ENCODE peak calls at places on chromosomes 2 and 18, in eight cellular contexts. One of them, this sample, is unnamed.

GRCh38 chr18:78309945-78310344 is 669.7 kb upstream of the SALL3 start:
- DNase-seq in endothelial cell: no peak
- DNase-seq in adrenal gland: no peak
- DNase-seq in nephron progenitor cell: no peak
- DNase-seq in cardiac fibroblast: no peak
- DNase-seq in left ventricle myocardium inferior: no peak
- DNase-seq in brain microvascular endothelial cell: no peak
- DNase-seq in neural crest cell: no peak
- DNase-seq in this sample: no peak

GRCh38 chr2:189192766-189193165 is 13.2 kb upstream of the COL5A2 start:
- DNase-seq in endothelial cell: no peak
- DNase-seq in adrenal gland: no peak
- DNase-seq in nephron progenitor cell: no peak
- DNase-seq in cardiac fibroblast: no peak
- DNase-seq in left ventricle myocardium inferior: no peak
- DNase-seq in brain microvascular endothelial cell: no peak
- DNase-seq in neural crest cell: no peak
- DNase-seq in this sample: no peak

GRCh38 chr2:191321861-191322662 is 76.9 kb downstream of the MYO1B start:
- DNase-seq in endothelial cell: peak
- DNase-seq in adrenal gland: no peak
- DNase-seq in nephron progenitor cell: no peak
- DNase-seq in cardiac fibroblast: peak
- DNase-seq in left ventricle myocardium inferior: no peak
- DNase-seq in brain microvascular endothelial cell: peak
- DNase-seq in neural crest cell: no peak
- DNase-seq in this sample: no peak

GRCh38 chr2:106193491-106193976 is 567 bp downstream of the UXS1 start:
- DNase-seq in endothelial cell: peak
- DNase-seq in adrenal gland: peak
- DNase-seq in nephron progenitor cell: peak
- DNase-seq in cardiac fibroblast: no peak
- DNase-seq in left ventricle myocardium inferior: peak
- DNase-seq in brain microvascular endothelial cell: no peak
- DNase-seq in neural crest cell: peak
- DNase-seq in this sample: peak

GRCh38 chr18:35457140-35457704 is 40.5 kb downstream of the INO80C start:
- DNase-seq in endothelial cell: no peak
- DNase-seq in adrenal gland: no peak
- DNase-seq in nephron progenitor cell: no peak
- DNase-seq in cardiac fibroblast: peak
- DNase-seq in left ventricle myocardium inferior: no peak
- DNase-seq in brain microvascular endothelial cell: no peak
- DNase-seq in neural crest cell: no peak
- DNase-seq in this sample: no peak

GRCh38 chr2:40455661-40456060 is 3.8 kb upstream of the SLC8A1 start:
- DNase-seq in endothelial cell: no peak
- DNase-seq in adrenal gland: no peak
- DNase-seq in nephron progenitor cell: no peak
- DNase-seq in cardiac fibroblast: peak
- DNase-seq in left ventricle myocardium inferior: no peak
- DNase-seq in brain microvascular endothelial cell: no peak
- DNase-seq in neural crest cell: no peak
- DNase-seq in this sample: no peak

GRCh38 chr2:7127687-7128086 is 210.5 kb downstream of the RNF144A start:
- DNase-seq in endothelial cell: no peak
- DNase-seq in adrenal gland: no peak
- DNase-seq in nephron progenitor cell: no peak
- DNase-seq in cardiac fibroblast: no peak
- DNase-seq in left ventricle myocardium inferior: no peak
- DNase-seq in brain microvascular endothelial cell: no peak
- DNase-seq in neural crest cell: no peak
- DNase-seq in this sample: no peak

GRCh38 chr18:49183921-49184320 is 233.2 kb upstream of the SMAD7 start:
- DNase-seq in endothelial cell: no peak
- DNase-seq in adrenal gland: no peak
- DNase-seq in nephron progenitor cell: no peak
- DNase-seq in cardiac fibroblast: peak
- DNase-seq in left ventricle myocardium inferior: no peak
- DNase-seq in brain microvascular endothelial cell: no peak
- DNase-seq in neural crest cell: no peak
- DNase-seq in this sample: no peak

GRCh38 chr2:182101263-182101662 is 115.6 kb downstream of the PPP1R1C start:
- DNase-seq in endothelial cell: no peak
- DNase-seq in adrenal gland: no peak
- DNase-seq in nephron progenitor cell: no peak
- DNase-seq in cardiac fibroblast: peak
- DNase-seq in left ventricle myocardium inferior: no peak
- DNase-seq in brain microvascular endothelial cell: no peak
- DNase-seq in neural crest cell: no peak
- DNase-seq in this sample: no peak

GRCh38 chr2:44918095-44918775 is 23.3 kb upstream of the SIX3 start:
- DNase-seq in endothelial cell: no peak
- DNase-seq in adrenal gland: no peak
- DNase-seq in nephron progenitor cell: no peak
- DNase-seq in cardiac fibroblast: no peak
- DNase-seq in left ventricle myocardium inferior: no peak
- DNase-seq in brain microvascular endothelial cell: no peak
- DNase-seq in neural crest cell: no peak
- DNase-seq in this sample: no peak

GRCh38 chr18:55353806-55354205 is 234.2 kb downstream of the TCF4 start:
- DNase-seq in endothelial cell: no peak
- DNase-seq in adrenal gland: no peak
- DNase-seq in nephron progenitor cell: no peak
- DNase-seq in cardiac fibroblast: no peak
- DNase-seq in left ventricle myocardium inferior: no peak
- DNase-seq in brain microvascular endothelial cell: no peak
- DNase-seq in neural crest cell: no peak
- DNase-seq in this sample: no peak

GRCh38 chr2:150588210-150588870 is 100.9 kb upstream of the RND3 start:
- DNase-seq in endothelial cell: no peak
- DNase-seq in adrenal gland: no peak
- DNase-seq in nephron progenitor cell: no peak
- DNase-seq in cardiac fibroblast: peak
- DNase-seq in left ventricle myocardium inferior: no peak
- DNase-seq in brain microvascular endothelial cell: no peak
- DNase-seq in neural crest cell: no peak
- DNase-seq in this sample: no peak

GRCh38 chr2:231144896-231145295 is 20.1 kb upstream of the HTR2B start:
- DNase-seq in endothelial cell: no peak
- DNase-seq in adrenal gland: no peak
- DNase-seq in nephron progenitor cell: no peak
- DNase-seq in cardiac fibroblast: no peak
- DNase-seq in left ventricle myocardium inferior: no peak
- DNase-seq in brain microvascular endothelial cell: no peak
- DNase-seq in neural crest cell: no peak
- DNase-seq in this sample: no peak

GRCh38 chr2:181077128-181077709 is 96.8 kb downstream of the UBE2E3 start:
- DNase-seq in endothelial cell: no peak
- DNase-seq in adrenal gland: no peak
- DNase-seq in nephron progenitor cell: peak
- DNase-seq in cardiac fibroblast: peak
- DNase-seq in left ventricle myocardium inferior: no peak
- DNase-seq in brain microvascular endothelial cell: peak
- DNase-seq in neural crest cell: peak
- DNase-seq in this sample: no peak

GRCh38 chr2:173021939-173022371 is 53.7 kb upstream of the MAP3K20 start:
- DNase-seq in endothelial cell: no peak
- DNase-seq in adrenal gland: no peak
- DNase-seq in nephron progenitor cell: no peak
- DNase-seq in cardiac fibroblast: peak
- DNase-seq in left ventricle myocardium inferior: peak
- DNase-seq in brain microvascular endothelial cell: peak
- DNase-seq in neural crest cell: no peak
- DNase-seq in this sample: no peak

GRCh38 chr2:231399046-231399852 is 3.7 kb downstream of the B3GNT7 start:
- DNase-seq in endothelial cell: no peak
- DNase-seq in adrenal gland: no peak
- DNase-seq in nephron progenitor cell: no peak
- DNase-seq in cardiac fibroblast: no peak
- DNase-seq in left ventricle myocardium inferior: no peak
- DNase-seq in brain microvascular endothelial cell: no peak
- DNase-seq in neural crest cell: no peak
- DNase-seq in this sample: no peak

GRCh38 chr2:179538406-179538805 is 273.8 kb upstream of the SESTD1 start:
- DNase-seq in endothelial cell: no peak
- DNase-seq in adrenal gland: no peak
- DNase-seq in nephron progenitor cell: no peak
- DNase-seq in cardiac fibroblast: peak
- DNase-seq in left ventricle myocardium inferior: no peak
- DNase-seq in brain microvascular endothelial cell: no peak
- DNase-seq in neural crest cell: no peak
- DNase-seq in this sample: no peak

GRCh38 chr2:152247337-152247695 is 71.8 kb upstream of the STAM2 start:
- DNase-seq in endothelial cell: no peak
- DNase-seq in adrenal gland: no peak
- DNase-seq in nephron progenitor cell: no peak
- DNase-seq in cardiac fibroblast: peak
- DNase-seq in left ventricle myocardium inferior: no peak
- DNase-seq in brain microvascular endothelial cell: peak
- DNase-seq in neural crest cell: no peak
- DNase-seq in this sample: no peak

GRCh38 chr2:106638043-106638442 is 150.9 kb downstream of the CD8B2 start:
- DNase-seq in endothelial cell: no peak
- DNase-seq in adrenal gland: no peak
- DNase-seq in nephron progenitor cell: no peak
- DNase-seq in cardiac fibroblast: peak
- DNase-seq in left ventricle myocardium inferior: no peak
- DNase-seq in brain microvascular endothelial cell: no peak
- DNase-seq in neural crest cell: no peak
- DNase-seq in this sample: no peak

GRCh38 chr2:33051586-33052385 is 105.0 kb downstream of the LTBP1 start:
- DNase-seq in endothelial cell: no peak
- DNase-seq in adrenal gland: no peak
- DNase-seq in nephron progenitor cell: no peak
- DNase-seq in cardiac fibroblast: peak
- DNase-seq in left ventricle myocardium inferior: no peak
- DNase-seq in brain microvascular endothelial cell: peak
- DNase-seq in neural crest cell: no peak
- DNase-seq in this sample: no peak

GRCh38 chr2:129233751-129234406 is 745.6 kb upstream of the RAB6C start:
- DNase-seq in endothelial cell: peak
- DNase-seq in adrenal gland: no peak
- DNase-seq in nephron progenitor cell: peak
- DNase-seq in cardiac fibroblast: no peak
- DNase-seq in left ventricle myocardium inferior: no peak
- DNase-seq in brain microvascular endothelial cell: no peak
- DNase-seq in neural crest cell: no peak
- DNase-seq in this sample: no peak

DNA sequence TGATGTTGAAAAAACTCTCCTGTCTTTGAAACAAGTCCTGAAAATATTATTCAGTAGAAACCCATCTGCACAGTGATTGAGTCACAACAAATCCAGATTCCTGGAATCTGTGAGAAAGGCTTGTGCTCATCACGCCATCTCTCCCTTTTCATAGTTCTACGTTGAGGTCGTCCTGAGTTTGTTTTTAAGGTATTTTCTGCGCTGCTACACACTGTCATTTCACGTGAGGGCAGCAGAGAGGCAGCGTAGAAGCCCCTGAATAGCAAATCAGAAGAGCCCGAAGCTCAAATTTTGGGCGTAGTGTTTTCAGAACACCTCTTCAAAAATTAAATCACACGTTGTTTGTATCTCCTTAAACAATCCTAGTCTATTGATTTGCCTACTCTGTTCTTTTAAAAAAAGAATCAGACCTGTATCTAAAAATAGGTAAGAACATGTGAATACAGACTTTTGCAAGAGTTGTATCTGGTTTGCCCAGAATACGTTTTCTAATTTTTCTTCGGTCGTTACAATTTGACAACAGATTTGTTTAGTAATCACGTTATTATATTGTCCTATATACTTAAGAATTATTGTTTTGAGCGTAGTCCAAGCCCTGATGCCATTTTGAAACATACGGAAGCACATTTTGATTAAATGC is 61.6 kb upstream of the SLC38A11 start:
- DNase-seq in endothelial cell: peak
- DNase-seq in adrenal gland: peak
- DNase-seq in nephron progenitor cell: peak
- DNase-seq in cardiac fibroblast: peak
- DNase-seq in left ventricle myocardium inferior: no peak
- DNase-seq in brain microvascular endothelial cell: peak
- DNase-seq in neural crest cell: peak
- DNase-seq in this sample: no peak
- TF ChIP-seq CTCF in endothelial cell: peak
- TF ChIP-seq CTCF in adrenal gland: peak
- TF ChIP-seq CTCF in nephron progenitor cell: peak
- TF ChIP-seq CTCF in cardiac fibroblast: peak
- TF ChIP-seq CTCF in left ventricle myocardium inferior: peak
- TF ChIP-seq CTCF in brain microvascular endothelial cell: peak
- TF ChIP-seq CTCF in neural crest cell: peak
- TF ChIP-seq CTCF in this sample: peak

DNA sequence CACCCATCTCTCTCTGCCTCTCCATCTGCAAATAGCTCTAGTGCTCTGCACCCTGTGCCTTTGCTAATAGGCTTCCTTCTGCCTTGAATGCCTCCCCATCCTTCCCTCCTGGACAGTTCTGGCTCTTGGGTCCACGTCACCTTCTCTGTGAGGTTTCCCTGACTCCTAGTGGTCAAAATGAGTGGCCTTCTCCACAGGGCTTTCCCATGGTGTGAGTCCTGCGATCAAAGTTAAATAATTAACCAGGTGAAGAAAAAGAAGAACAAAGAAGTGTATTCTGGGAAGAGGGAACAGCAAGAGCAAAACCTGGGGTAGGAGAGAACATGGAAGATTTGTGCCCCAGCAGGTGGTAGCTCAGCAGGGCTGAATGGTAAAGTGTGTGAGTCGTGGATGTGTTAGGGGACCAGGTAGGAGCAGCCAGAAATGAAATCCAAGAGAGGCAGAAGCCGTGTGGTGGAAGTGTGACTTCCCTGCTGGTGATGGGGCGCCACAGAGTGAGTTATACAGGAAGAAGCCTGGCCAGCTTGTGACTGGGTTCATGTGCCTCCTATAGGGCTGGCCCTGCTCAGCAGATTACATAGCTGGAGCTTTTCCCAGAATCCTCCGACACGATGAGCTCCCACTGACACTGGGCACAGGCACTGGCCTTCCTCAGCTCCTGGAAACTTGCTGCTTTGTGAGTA is 93.8 kb upstream of the LDAH start:
- DNase-seq in endothelial cell: no peak
- DNase-seq in adrenal gland: no peak
- DNase-seq in nephron progenitor cell: no peak
- DNase-seq in cardiac fibroblast: peak
- DNase-seq in left ventricle myocardium inferior: no peak
- DNase-seq in brain microvascular endothelial cell: peak
- DNase-seq in neural crest cell: no peak
- DNase-seq in this sample: no peak
- TF ChIP-seq CTCF in endothelial cell: no peak
- TF ChIP-seq CTCF in adrenal gland: no peak
- TF ChIP-seq CTCF in nephron progenitor cell: no peak
- TF ChIP-seq CTCF in cardiac fibroblast: peak
- TF ChIP-seq CTCF in left ventricle myocardium inferior: peak
- TF ChIP-seq CTCF in brain microvascular endothelial cell: peak
- TF ChIP-seq CTCF in neural crest cell: peak
- TF ChIP-seq CTCF in this sample: peak

GRCh38 chr2:155368934-155369333 is 670.4 kb downstream of the KCNJ3 start:
- DNase-seq in endothelial cell: no peak
- DNase-seq in adrenal gland: no peak
- DNase-seq in nephron progenitor cell: no peak
- DNase-seq in cardiac fibroblast: peak
- DNase-seq in left ventricle myocardium inferior: no peak
- DNase-seq in brain microvascular endothelial cell: no peak
- DNase-seq in neural crest cell: no peak
- DNase-seq in this sample: no peak
- TF ChIP-seq CTCF in endothelial cell: peak
- TF ChIP-seq CTCF in adrenal gland: peak
- TF ChIP-seq CTCF in nephron progenitor cell: peak
- TF ChIP-seq CTCF in cardiac fibroblast: no peak
- TF ChIP-seq CTCF in left ventricle myocardium inferior: no peak
- TF ChIP-seq CTCF in brain microvascular endothelial cell: no peak
- TF ChIP-seq CTCF in neural crest cell: peak
- TF ChIP-seq CTCF in this sample: peak

GRCh38 chr18:9392726-9393125 is 58.2 kb downstream of the TWSG1 start:
- DNase-seq in endothelial cell: no peak
- DNase-seq in adrenal gland: no peak
- DNase-seq in nephron progenitor cell: no peak
- DNase-seq in cardiac fibroblast: peak
- DNase-seq in left ventricle myocardium inferior: no peak
- DNase-seq in brain microvascular endothelial cell: no peak
- DNase-seq in neural crest cell: no peak
- DNase-seq in this sample: no peak
- TF ChIP-seq CTCF in endothelial cell: no peak
- TF ChIP-seq CTCF in adrenal gland: no peak
- TF ChIP-seq CTCF in nephron progenitor cell: no peak
- TF ChIP-seq CTCF in cardiac fibroblast: peak
- TF ChIP-seq CTCF in left ventricle myocardium inferior: no peak
- TF ChIP-seq CTCF in brain microvascular endothelial cell: peak
- TF ChIP-seq CTCF in neural crest cell: no peak
- TF ChIP-seq CTCF in this sample: no peak

This sample was measured in progenitor cell of endocrine pancreas.